ENCODE peak calls at places on chromosome 6, in seven cellular contexts. G is HepG2, P is SK-N-SH, W is GM23338, B is breast epithelium, K is esophagus muscularis mucosa, I is stomach. H is an unnamed sample.

GRCh38 chr6:150418825-150419594 is 50.2 kb downstream of the IYD start:
- DNase-seq in W (peak; percentile 84), B (no peak), I (peak; percentile 71), K (peak; percentile 95), P (peak; percentile 53), G (peak; percentile 21), H (peak; percentile 91)

GRCh38 chr6:144217264-144217663 is 66.9 kb downstream of the STX11 start:
- DNase-seq in W (no peak), P (no peak), I (no peak), B (no peak), G (peak; percentile 30), K (no peak), H (no peak)

GRCh38 chr6:25670793-25671513 is 18.9 kb downstream of the SCGN start:
- DNase-seq in B (no peak), P (no peak), G (no peak), W (peak; percentile 28), K (no peak), I (no peak), H (no peak)

GRCh38 chr6:90547079-90547478 is 39.8 kb downstream of the MAP3K7 start:
- DNase-seq in G (no peak), K (no peak), W (no peak), I (no peak), P (no peak), B (no peak), H (no peak)

GRCh38 chr6:16741112-16742016 is 19.9 kb downstream of the ATXN1 start:
- DNase-seq in G (no peak), P (no peak), B (no peak), W (no peak), I (no peak), K (no peak), H (no peak)

GRCh38 chr6:41678511-41679084 is 40.3 kb downstream of the MDFI start:
- DNase-seq in K (no peak), W (no peak), G (no peak), B (no peak), P (no peak), I (no peak), H (peak; percentile 54)

GRCh38 chr6:16130437-16130891 is 1.6 kb downstream of the MYLIP start:
- DNase-seq in I (no peak), B (no peak), W (no peak), G (no peak), P (no peak), K (no peak), H (no peak)

GRCh38 chr6:161091972-161092701 is 100.6 kb downstream of the MAP3K4 start:
- DNase-seq in W (no peak), P (no peak), B (no peak), K (no peak), G (no peak), I (no peak), H (no peak)

GRCh38 chr6:126063512-126064146 is 77.3 kb downstream of the TRMT11 start:
- DNase-seq in P (no peak), W (no peak), K (peak; percentile 57), G (no peak), I (no peak), B (no peak), H (no peak)

GRCh38 chr6:115819506-115819905 is 241.2 kb downstream of the FRK start:
- DNase-seq in W (no peak), K (no peak), G (no peak), B (no peak), I (no peak), P (no peak), H (no peak)

GRCh38 chr6:108592371-108593337 is 31.9 kb downstream of the FOXO3 start:
- DNase-seq in K (no peak), W (peak; percentile 35), B (peak; percentile 71), G (no peak), P (no peak), I (peak; percentile 38), H (peak; percentile 82)

GRCh38 chr6:10991115-10991514 is 53.0 kb downstream of the ELOVL2 start:
- DNase-seq in K (no peak), B (no peak), I (no peak), G (no peak), P (no peak), W (no peak), H (no peak)

GRCh38 chr6:36597775-36598174 is 3.6 kb downstream of the SRSF3 start:
- DNase-seq in I (no peak), B (no peak), P (no peak), W (no peak), K (no peak), G (no peak), H (no peak)

GRCh38 chr6:128029841-128030240 is 129.0 kb upstream of the THEMIS start:
- DNase-seq in W (no peak), K (no peak), B (no peak), G (no peak), I (no peak), P (no peak), H (no peak)

GRCh38 chr6:33981421-33981820 is 164.5 kb downstream of the GRM4 start:
- DNase-seq in K (no peak), I (peak; percentile 11), B (no peak), G (no peak), P (peak; percentile 4), W (no peak), H (peak; percentile 54)

GRCh38 chr6:143215363-143215762 is 154.7 kb downstream of the AIG1 start:
- DNase-seq in G (no peak), W (no peak), P (no peak), I (no peak), K (no peak), B (no peak), H (no peak)

GRCh38 chr6:161836643-161837448 is 563.0 kb upstream of the AGPAT4 start:
- DNase-seq in I (no peak), W (peak; percentile 46), K (peak; percentile 62), P (no peak), B (no peak), G (peak; percentile 35), H (no peak)

GRCh38 chr6:137316626-137317025 is 97.4 kb upstream of the IFNGR1 start:
- DNase-seq in K (no peak), B (no peak), P (no peak), W (no peak), I (no peak), G (no peak), H (no peak)

GRCh38 chr6:13931797-13932402 is 7.1 kb downstream of the RNF182 start:
- DNase-seq in W (no peak), B (no peak), G (no peak), K (no peak), I (no peak), P (no peak), H (no peak)

GRCh38 chr6:132058975-132059374 is 107.8 kb upstream of the CCN2 start:
- DNase-seq in I (no peak), K (no peak), B (no peak), G (no peak), W (no peak), P (no peak), H (no peak)
- H3K4me1 ChIP-seq in I (no peaks in the 10 kb centered on the region), K (peaks cover 31% of the 10 kb centered on the region), B (no peaks in the 10 kb centered on the region), G (peaks cover 19% of the 10 kb centered on the region), W (no peaks in the 10 kb centered on the region), P (peaks cover 43% of the 10 kb centered on the region), H (no peaks in the 10 kb centered on the region)

DNA sequence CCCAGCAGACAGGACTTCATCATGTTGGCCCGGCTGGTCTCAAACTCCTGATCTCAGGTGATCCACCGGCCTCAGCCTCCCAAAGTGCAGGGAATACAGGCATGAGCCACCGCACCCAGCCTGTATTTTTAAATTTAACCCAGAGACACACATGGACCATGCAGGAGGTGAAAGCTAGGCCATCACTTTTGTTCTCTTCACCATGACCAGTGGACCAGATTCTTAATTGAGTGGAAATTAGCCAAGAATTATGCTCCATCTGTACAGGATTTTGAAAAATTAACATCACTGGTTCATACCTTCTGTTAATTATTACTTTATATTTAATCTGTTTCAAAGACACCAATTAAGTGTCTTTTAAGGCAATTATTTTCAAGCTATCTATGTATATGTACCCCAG is 493.6 kb upstream of the NOX3 start:
- DNase-seq in I (no peak), B (no peak), G (no peak), W (no peak), K (no peak), P (no peak), H (no peak)
- H3K27ac ChIP-seq in I (no peak overlapping the region), B (no peak overlapping the region), G (no peak overlapping the region), W (no peak overlapping the region), K (no peak overlapping the region), P (no peak overlapping the region), H (no peak overlapping the region)

GRCh38 chr6:3712827-3713226 is 38.7 kb downstream of the PXDC1 start:
- DNase-seq in B (no peak), P (no peak), G (no peak), K (no peak), W (no peak), I (peak; percentile 59), H (no peak)

GRCh38 chr6:3711776-3712175 is 39.7 kb downstream of the PXDC1 start:
- DNase-seq in B (no peak), G (no peak), I (peak; percentile 71), P (no peak), K (no peak), W (no peak), H (no peak)

GRCh38 chr6:3714768-3715167 is 36.7 kb downstream of the PXDC1 start:
- DNase-seq in I (no peak), P (no peak), K (no peak), W (no peak), B (no peak), G (no peak), H (no peak)

GRCh38 chr6:3714111-3714510 is 37.4 kb downstream of the PXDC1 start:
- DNase-seq in G (no peak), I (no peak), B (no peak), K (no peak), W (no peak), P (no peak), H (no peak)

DNA sequence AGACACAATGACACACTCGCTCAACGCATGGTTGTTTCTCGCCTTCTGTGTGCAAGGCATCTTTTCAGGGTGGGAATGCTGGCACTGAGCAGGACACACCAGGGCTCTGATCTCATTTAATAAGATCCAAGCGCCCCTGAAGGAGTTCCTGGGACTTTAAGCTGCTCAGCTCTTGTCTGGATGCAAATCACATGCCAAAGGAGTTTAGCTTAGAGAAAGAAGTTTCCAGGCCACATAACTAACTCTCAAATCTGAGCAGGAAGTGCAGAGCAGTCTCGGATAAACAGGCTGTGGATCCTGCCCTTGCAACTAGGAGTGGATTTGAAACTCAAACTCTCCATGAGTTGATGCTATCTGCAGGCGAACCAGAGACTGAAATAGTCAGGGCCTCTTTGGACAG is 38.2 kb downstream of the PXDC1 start:
- DNase-seq in G (no peak), I (no peak), B (no peak), P (no peak), W (no peak), K (no peak), H (no peak)
- TF ChIP-seq POLR2AphosphoS5 in G (no peak), I (no peak), B (no peak), P (no peak), W (no peak), K (no peak), H (no peak)

GRCh38 chr6:45966340-45966739 is 49.3 kb downstream of the CLIC5 start:
- DNase-seq in I (no peak), K (no peak), P (no peak), G (no peak), W (no peak), B (no peak), H (no peak)

GRCh38 chr6:45966797-45967196 is 48.9 kb downstream of the CLIC5 start:
- DNase-seq in K (no peak), W (no peak), P (no peak), B (no peak), I (no peak), G (no peak), H (no peak)

GRCh38 chr6:45964300-45964699 is 51.4 kb downstream of the CLIC5 start:
- DNase-seq in G (no peak), B (no peak), I (no peak), P (no peak), W (no peak), K (no peak), H (no peak)

GRCh38 chr6:45965787-45966186 is 49.9 kb downstream of the CLIC5 start:
- DNase-seq in G (no peak), W (no peak), P (no peak), B (no peak), K (no peak), I (no peak), H (no peak)

GRCh38 chr6:45965007-45965406 is 50.7 kb downstream of the CLIC5 start:
- DNase-seq in W (no peak), I (no peak), K (no peak), P (no peak), G (no peak), B (no peak), H (no peak)
- H3K4me1 ChIP-seq in W (no peaks in the 10 kb centered on the region), I (no peaks in the 10 kb centered on the region), K (peaks cover 18% of the 10 kb centered on the region), P (no peaks in the 10 kb centered on the region), G (no peaks in the 10 kb centered on the region), B (no peaks in the 10 kb centered on the region), H (peaks cover 5% of the 10 kb centered on the region)

H was measured in spleen.